ENCODE peak calls at places on chromosomes 1 and 21, in nine cellular contexts. One of them, this sample, is unnamed.

GRCh38 chr1:185017338-185017737 is 28.0 kb upstream of the RNF2 start:
- DNase-seq in WTC11: no peak
- DNase-seq in NCI-H69: no peak
- DNase-seq in T-helper 2 cell: no peak
- DNase-seq in CD4-positive, CD25-positive, alpha-beta regulatory T cell: no peak
- DNase-seq in posterior cingulate gyrus: no peak
- DNase-seq in A673: no peak
- DNase-seq in T-helper 17 cell: no peak
- DNase-seq in NCI-H2081 treated with DMSO at 0.1 percent for 48 hours: no peak
- DNase-seq in this sample: no peak

GRCh38 chr1:24107462-24108225 is 4.3 kb downstream of the MYOM3 start:
- DNase-seq in WTC11: no peak
- DNase-seq in A673: no peak
- DNase-seq in CD4-positive, CD25-positive, alpha-beta regulatory T cell: no peak
- DNase-seq in NCI-H69: no peak
- DNase-seq in posterior cingulate gyrus: no peak
- DNase-seq in T-helper 17 cell: no peak
- DNase-seq in NCI-H2081 treated with DMSO at 0.1 percent for 48 hours: no peak
- DNase-seq in T-helper 2 cell: no peak
- DNase-seq in this sample: no peak

GRCh38 chr21:46065215-46065992 is 32.5 kb upstream of the COL6A2 start:
- DNase-seq in posterior cingulate gyrus: no peak
- DNase-seq in T-helper 17 cell: no peak
- DNase-seq in CD4-positive, CD25-positive, alpha-beta regulatory T cell: no peak
- DNase-seq in A673: no peak
- DNase-seq in WTC11: no peak
- DNase-seq in NCI-H2081 treated with DMSO at 0.1 percent for 48 hours: no peak
- DNase-seq in NCI-H69: no peak
- DNase-seq in T-helper 2 cell: no peak
- DNase-seq in this sample: peak; percentile 91

GRCh38 chr1:12541274-12542137 is 76.5 kb downstream of the DHRS3 start:
- DNase-seq in T-helper 2 cell: no peak
- DNase-seq in T-helper 17 cell: no peak
- DNase-seq in NCI-H2081 treated with DMSO at 0.1 percent for 48 hours: no peak
- DNase-seq in NCI-H69: no peak
- DNase-seq in A673: no peak
- DNase-seq in posterior cingulate gyrus: no peak
- DNase-seq in WTC11: no peak
- DNase-seq in CD4-positive, CD25-positive, alpha-beta regulatory T cell: no peak
- DNase-seq in this sample: peak; percentile 88

GRCh38 chr1:6367381-6368007 is 26.1 kb downstream of the ACOT7 start:
- DNase-seq in NCI-H69: no peak
- DNase-seq in T-helper 17 cell: no peak
- DNase-seq in CD4-positive, CD25-positive, alpha-beta regulatory T cell: no peak
- DNase-seq in A673: no peak
- DNase-seq in posterior cingulate gyrus: peak; percentile 66
- DNase-seq in T-helper 2 cell: no peak
- DNase-seq in NCI-H2081 treated with DMSO at 0.1 percent for 48 hours: no peak
- DNase-seq in WTC11: no peak
- DNase-seq in this sample: no peak

GRCh38 chr1:33143698-33144097 is 38.1 kb downstream of the TRIM62 start:
- DNase-seq in CD4-positive, CD25-positive, alpha-beta regulatory T cell: no peak
- DNase-seq in NCI-H2081 treated with DMSO at 0.1 percent for 48 hours: no peak
- DNase-seq in WTC11: no peak
- DNase-seq in T-helper 17 cell: no peak
- DNase-seq in posterior cingulate gyrus: no peak
- DNase-seq in NCI-H69: no peak
- DNase-seq in A673: no peak
- DNase-seq in T-helper 2 cell: no peak
- DNase-seq in this sample: no peak

GRCh38 chr1:200015811-200016210 is 11.7 kb upstream of the NR5A2 start:
- DNase-seq in CD4-positive, CD25-positive, alpha-beta regulatory T cell: no peak
- DNase-seq in posterior cingulate gyrus: no peak
- DNase-seq in A673: no peak
- DNase-seq in WTC11: no peak
- DNase-seq in T-helper 17 cell: no peak
- DNase-seq in NCI-H69: no peak
- DNase-seq in NCI-H2081 treated with DMSO at 0.1 percent for 48 hours: no peak
- DNase-seq in T-helper 2 cell: no peak
- DNase-seq in this sample: no peak

GRCh38 chr1:41954533-41954944 is 35.8 kb upstream of the HIVEP3 start:
- DNase-seq in posterior cingulate gyrus: no peak
- DNase-seq in A673: peak; percentile 49
- DNase-seq in T-helper 17 cell: no peak
- DNase-seq in WTC11: peak; percentile 22
- DNase-seq in CD4-positive, CD25-positive, alpha-beta regulatory T cell: no peak
- DNase-seq in NCI-H69: peak; percentile 52
- DNase-seq in NCI-H2081 treated with DMSO at 0.1 percent for 48 hours: no peak
- DNase-seq in T-helper 2 cell: no peak
- DNase-seq in this sample: no peak

GRCh38 chr1:70360321-70360720 is 5.8 kb upstream of the ANKRD13C start:
- DNase-seq in WTC11: no peak
- DNase-seq in A673: no peak
- DNase-seq in T-helper 17 cell: no peak
- DNase-seq in NCI-H2081 treated with DMSO at 0.1 percent for 48 hours: no peak
- DNase-seq in NCI-H69: no peak
- DNase-seq in T-helper 2 cell: no peak
- DNase-seq in CD4-positive, CD25-positive, alpha-beta regulatory T cell: no peak
- DNase-seq in posterior cingulate gyrus: no peak
- DNase-seq in this sample: no peak

GRCh38 chr1:172993640-172994039 is 57.1 kb downstream of the TNFSF18 start:
- DNase-seq in CD4-positive, CD25-positive, alpha-beta regulatory T cell: no peak
- DNase-seq in WTC11: no peak
- DNase-seq in T-helper 17 cell: no peak
- DNase-seq in NCI-H2081 treated with DMSO at 0.1 percent for 48 hours: no peak
- DNase-seq in posterior cingulate gyrus: no peak
- DNase-seq in T-helper 2 cell: no peak
- DNase-seq in NCI-H69: no peak
- DNase-seq in A673: no peak
- DNase-seq in this sample: no peak

GRCh38 chr1:8902765-8903164 is 24.3 kb upstream of the ENO1 start:
- DNase-seq in A673: no peak
- DNase-seq in T-helper 17 cell: no peak
- DNase-seq in NCI-H2081 treated with DMSO at 0.1 percent for 48 hours: no peak
- DNase-seq in NCI-H69: no peak
- DNase-seq in CD4-positive, CD25-positive, alpha-beta regulatory T cell: no peak
- DNase-seq in posterior cingulate gyrus: no peak
- DNase-seq in T-helper 2 cell: no peak
- DNase-seq in WTC11: no peak
- DNase-seq in this sample: no peak

GRCh38 chr1:110255388-110255787 is 45.3 kb downstream of the KCNC4 start:
- DNase-seq in T-helper 2 cell: no peak
- DNase-seq in CD4-positive, CD25-positive, alpha-beta regulatory T cell: no peak
- DNase-seq in NCI-H2081 treated with DMSO at 0.1 percent for 48 hours: no peak
- DNase-seq in T-helper 17 cell: no peak
- DNase-seq in posterior cingulate gyrus: peak; percentile 59
- DNase-seq in NCI-H69: peak; percentile 76
- DNase-seq in A673: no peak
- DNase-seq in WTC11: peak; percentile 25
- DNase-seq in this sample: no peak

GRCh38 chr21:27648560-27648959 is 681.7 kb upstream of the ADAMTS5 start:
- DNase-seq in NCI-H2081 treated with DMSO at 0.1 percent for 48 hours: no peak
- DNase-seq in NCI-H69: no peak
- DNase-seq in WTC11: no peak
- DNase-seq in T-helper 17 cell: no peak
- DNase-seq in posterior cingulate gyrus: no peak
- DNase-seq in A673: no peak
- DNase-seq in CD4-positive, CD25-positive, alpha-beta regulatory T cell: no peak
- DNase-seq in T-helper 2 cell: no peak
- DNase-seq in this sample: no peak

GRCh38 chr1:219538886-219539285 is 74.0 kb downstream of the ZC3H11B start:
- DNase-seq in T-helper 2 cell: no peak
- DNase-seq in NCI-H69: no peak
- DNase-seq in WTC11: no peak
- DNase-seq in CD4-positive, CD25-positive, alpha-beta regulatory T cell: no peak
- DNase-seq in T-helper 17 cell: no peak
- DNase-seq in posterior cingulate gyrus: no peak
- DNase-seq in A673: no peak
- DNase-seq in NCI-H2081 treated with DMSO at 0.1 percent for 48 hours: no peak
- DNase-seq in this sample: no peak

GRCh38 chr1:187078916-187079315 is 250.2 kb downstream of the PLA2G4A start:
- DNase-seq in NCI-H2081 treated with DMSO at 0.1 percent for 48 hours: no peak
- DNase-seq in T-helper 2 cell: no peak
- DNase-seq in T-helper 17 cell: no peak
- DNase-seq in A673: no peak
- DNase-seq in posterior cingulate gyrus: no peak
- DNase-seq in WTC11: no peak
- DNase-seq in CD4-positive, CD25-positive, alpha-beta regulatory T cell: no peak
- DNase-seq in NCI-H69: peak; percentile 65
- DNase-seq in this sample: no peak

GRCh38 chr1:167683641-167684502 is 37.9 kb upstream of the MPZL1 start:
- DNase-seq in T-helper 2 cell: no peak
- DNase-seq in A673: no peak
- DNase-seq in NCI-H69: no peak
- DNase-seq in NCI-H2081 treated with DMSO at 0.1 percent for 48 hours: no peak
- DNase-seq in T-helper 17 cell: no peak
- DNase-seq in WTC11: peak; percentile 55
- DNase-seq in posterior cingulate gyrus: no peak
- DNase-seq in CD4-positive, CD25-positive, alpha-beta regulatory T cell: no peak
- DNase-seq in this sample: peak; percentile 80

GRCh38 chr1:46522184-46522968 is 29.1 kb downstream of the KNCN start:
- DNase-seq in NCI-H2081 treated with DMSO at 0.1 percent for 48 hours: no peak
- DNase-seq in A673: peak; percentile 98
- DNase-seq in T-helper 17 cell: no peak
- DNase-seq in T-helper 2 cell: no peak
- DNase-seq in posterior cingulate gyrus: no peak
- DNase-seq in WTC11: no peak
- DNase-seq in CD4-positive, CD25-positive, alpha-beta regulatory T cell: no peak
- DNase-seq in NCI-H69: no peak
- DNase-seq in this sample: no peak

GRCh38 chr1:11707621-11708276 is 16.2 kb downstream of the DRAXIN start:
- DNase-seq in A673: peak; percentile 94
- DNase-seq in CD4-positive, CD25-positive, alpha-beta regulatory T cell: no peak
- DNase-seq in posterior cingulate gyrus: no peak
- DNase-seq in NCI-H2081 treated with DMSO at 0.1 percent for 48 hours: peak; percentile 52
- DNase-seq in T-helper 17 cell: no peak
- DNase-seq in T-helper 2 cell: no peak
- DNase-seq in NCI-H69: peak; percentile 90
- DNase-seq in WTC11: no peak
- DNase-seq in this sample: no peak

GRCh38 chr1:41432481-41433280 is 51.8 kb downstream of the EDN2 start:
- DNase-seq in NCI-H2081 treated with DMSO at 0.1 percent for 48 hours: no peak
- DNase-seq in T-helper 17 cell: peak; percentile 54
- DNase-seq in WTC11: peak; percentile 94
- DNase-seq in posterior cingulate gyrus: peak; percentile 80
- DNase-seq in T-helper 2 cell: peak; percentile 14
- DNase-seq in CD4-positive, CD25-positive, alpha-beta regulatory T cell: peak; percentile 35
- DNase-seq in A673: peak; percentile 65
- DNase-seq in NCI-H69: peak; percentile 80
- DNase-seq in this sample: peak; percentile 91

GRCh38 chr21:15840406-15840805 is 110.6 kb downstream of the USP25 start:
- DNase-seq in A673: no peak
- DNase-seq in NCI-H69: no peak
- DNase-seq in WTC11: no peak
- DNase-seq in CD4-positive, CD25-positive, alpha-beta regulatory T cell: no peak
- DNase-seq in posterior cingulate gyrus: no peak
- DNase-seq in T-helper 17 cell: no peak
- DNase-seq in T-helper 2 cell: no peak
- DNase-seq in NCI-H2081 treated with DMSO at 0.1 percent for 48 hours: no peak
- DNase-seq in this sample: no peak

GRCh38 chr1:55214214-55214902 is 806 bp downstream of the USP24 start:
- DNase-seq in WTC11: peak; percentile 70
- DNase-seq in CD4-positive, CD25-positive, alpha-beta regulatory T cell: peak; percentile 22
- DNase-seq in T-helper 2 cell: peak; percentile 22
- DNase-seq in NCI-H2081 treated with DMSO at 0.1 percent for 48 hours: no peak
- DNase-seq in A673: peak; percentile 51
- DNase-seq in posterior cingulate gyrus: peak; percentile 15
- DNase-seq in NCI-H69: peak; percentile 76
- DNase-seq in T-helper 17 cell: peak; percentile 7
- DNase-seq in this sample: peak; percentile 71

GRCh38 chr1:85278853-85279314 is 2.5 kb upstream of the BCL10 start:
- DNase-seq in NCI-H69: no peak
- DNase-seq in WTC11: no peak
- DNase-seq in T-helper 2 cell: no peak
- DNase-seq in CD4-positive, CD25-positive, alpha-beta regulatory T cell: no peak
- DNase-seq in T-helper 17 cell: no peak
- DNase-seq in posterior cingulate gyrus: no peak
- DNase-seq in NCI-H2081 treated with DMSO at 0.1 percent for 48 hours: no peak
- DNase-seq in A673: peak; percentile 74
- DNase-seq in this sample: no peak

GRCh38 chr1:23825762-23826522 is 713 bp upstream of the HMGCL start:
- DNase-seq in T-helper 2 cell: peak; percentile 18
- DNase-seq in CD4-positive, CD25-positive, alpha-beta regulatory T cell: peak; percentile 25
- DNase-seq in WTC11: no peak
- DNase-seq in posterior cingulate gyrus: no peak
- DNase-seq in T-helper 17 cell: no peak
- DNase-seq in A673: no peak
- DNase-seq in NCI-H2081 treated with DMSO at 0.1 percent for 48 hours: no peak
- DNase-seq in NCI-H69: peak; percentile 7
- DNase-seq in this sample: no peak

This sample was measured in sigmoid colon.